ENCODE peak calls at places on chromosomes 12 and 14, in eight cellular contexts. X is A673, W is NCI-H1092 treated with DMSO at 0.1 percent for 48 hours, T is iPS DF 19.7, R is right cardiac atrium, G is NT2/D1, J is SJSA1, I is HT-29. B is an unnamed sample.

GRCh38 chr12:67433393-67434175 is 164.4 kb downstream of the CAND1 start:
- DNase-seq in G (no peak), R (no peak), W (no peak), T (no peak), I (no peak), X (no peak), J (peak), B (no peak)

GRCh38 chr12:95118138-95118787 is 44.8 kb upstream of the NR2C1 start:
- DNase-seq in W (no peak), I (no peak), J (no peak), T (no peak), R (no peak), G (no peak), X (peak), B (no peak)

GRCh38 chr14:74244115-74244514 is 4.9 kb downstream of the VSX2 start:
- DNase-seq in G (no peak), X (no peak), T (no peak), J (no peak), I (no peak), W (no peak), R (no peak), B (no peak)

GRCh38 chr14:95537298-95538089 is 2.6 kb downstream of the GLRX5 start:
- DNase-seq in G (no peak), J (no peak), W (no peak), T (no peak), R (no peak), X (no peak), I (no peak), B (peak)

GRCh38 chr14:99698236-99698635 is 14.1 kb downstream of the CYP46A1 start:
- DNase-seq in J (no peak), T (no peak), W (no peak), G (no peak), X (no peak), R (no peak), I (no peak), B (no peak)

GRCh38 chr14:75427126-75427481 is 718 bp upstream of the JDP2 start:
- DNase-seq in W (no peak), I (no peak), G (no peak), J (no peak), X (no peak), T (no peak), R (no peak), B (no peak)

GRCh38 chr12:5220835-5221234 is 177.2 kb downstream of the KCNA5 start:
- DNase-seq in I (no peak), G (peak), X (no peak), R (no peak), T (no peak), W (no peak), J (no peak), B (no peak)

GRCh38 chr12:78645956-78646355 is 218.6 kb upstream of the SYT1 start:
- DNase-seq in X (peak), W (no peak), I (peak), T (no peak), G (no peak), J (no peak), R (no peak), B (no peak)

GRCh38 chr14:61460853-61461611 is 139.7 kb downstream of the PRKCH start:
- DNase-seq in W (no peak), I (no peak), X (no peak), R (no peak), T (no peak), G (no peak), J (peak), B (no peak)

GRCh38 chr12:75944097-75944904 is 87.3 kb downstream of the PHLDA1 start:
- DNase-seq in W (no peak), I (peak), R (no peak), X (peak), J (no peak), T (peak), G (peak), B (no peak)

GRCh38 chr12:95265765-95266164 is 48.2 kb downstream of the VEZT start:
- DNase-seq in W (no peak), J (no peak), I (no peak), G (no peak), R (no peak), T (no peak), X (no peak), B (no peak)

GRCh38 chr14:81401420-81402122 is 1.4 kb upstream of the STON2 start:
- DNase-seq in J (no peak), R (no peak), T (no peak), I (no peak), W (no peak), X (no peak), G (no peak), B (no peak)